ENCODE peak calls at places on chromosomes 11 and 22, in seven cellular contexts. T is HepG2, I is mucosa of descending colon, Z is ovary, A is fibroblast of lung, J is astrocyte, Q is uterus. S is an unnamed sample.

GRCh38 chr22:29345932-29346331 is 30.4 kb upstream of the RASL10A start:
- DNase-seq in Q (no peak), Z (no peak), J (no peak), A (no peak), T (no peak), I (no peak), S (no peak)

GRCh38 chr11:48088682-48089050 is 108.3 kb downstream of the PTPRJ start:
- DNase-seq in Q (no peak), A (no peak), Z (no peak), T (no peak), I (no peak), J (no peak), S (no peak)

GRCh38 chr22:46369716-46370583 is 34.4 kb downstream of the TRMU start:
- DNase-seq in A (no peak), Z (no peak), I (no peak), J (no peak), Q (no peak), T (no peak), S (no peak)

GRCh38 chr11:46701078-46701654 is 335 bp downstream of the ZNF408 start:
- DNase-seq in A (no peak), Q (no peak), I (peak), T (no peak), J (no peak), Z (peak), S (no peak)

GRCh38 chr11:129766858-129767604 is 48.6 kb upstream of the TMEM45B start:
- DNase-seq in J (peak), Q (no peak), T (peak), Z (no peak), A (peak), I (peak), S (no peak)

GRCh38 chr22:47783433-47784366 is 1021.2 kb downstream of the TBC1D22A start:
- DNase-seq in Z (no peak), Q (no peak), I (no peak), A (no peak), J (no peak), T (no peak), S (peak)

GRCh38 chr11:119990306-119991021 is 147.4 kb downstream of the TRIM29 start:
- DNase-seq in Q (no peak), T (no peak), Z (no peak), I (no peak), J (no peak), A (peak), S (no peak)

GRCh38 chr11:110948112-110948511 is 235.9 kb upstream of the ARHGAP20 start:
- DNase-seq in A (peak), Q (no peak), I (no peak), Z (no peak), J (peak), T (no peak), S (no peak)

GRCh38 chr22:20011123-20011992 is 5.3 kb downstream of the ARVCF start:
- DNase-seq in Q (no peak), I (peak), Z (no peak), T (no peak), J (no peak), A (no peak), S (no peak)

GRCh38 chr11:17699157-17700114 is 19.9 kb upstream of the MYOD1 start:
- DNase-seq in A (no peak), T (no peak), Q (no peak), Z (no peak), I (no peak), J (peak), S (no peak)

GRCh38 chr11:9313648-9314290 is 624 bp downstream of the TMEM41B start:
- DNase-seq in A (peak), T (no peak), Q (peak), I (no peak), Z (no peak), J (peak), S (no peak)

GRCh38 chr11:45178223-45178622 is 31.8 kb downstream of the PRDM11 start:
- DNase-seq in Z (no peak), T (no peak), Q (no peak), A (no peak), J (no peak), I (no peak), S (no peak)

GRCh38 chr11:34513674-34513995 is at the start of gene ELF5:
- DNase-seq in Z (no peak), J (no peak), T (no peak), I (no peak), Q (no peak), A (no peak), S (no peak)

GRCh38 chr11:71977743-71978418 is 20.8 kb upstream of the IL18BP start:
- DNase-seq in Q (peak), I (no peak), A (peak), Z (no peak), T (peak), J (peak), S (no peak)

GRCh38 chr11:94593030-94593429 is 25.9 kb downstream of the PIWIL4 start:
- DNase-seq in J (peak), A (peak), Z (no peak), T (no peak), I (no peak), Q (no peak), S (no peak)

GRCh38 chr11:13663631-13664071 is 4.8 kb upstream of the FAR1 start:
- DNase-seq in J (peak), T (no peak), Q (no peak), A (peak), I (no peak), Z (no peak), S (no peak)

GRCh38 chr11:48081151-48082010 is 101.0 kb downstream of the PTPRJ start:
- DNase-seq in J (peak), T (no peak), A (peak), I (no peak), Z (no peak), Q (peak), S (peak)

GRCh38 chr11:71118671-71119250 is 133.6 kb downstream of the SHANK2 start:
- DNase-seq in Z (no peak), A (no peak), T (no peak), J (no peak), Q (no peak), I (no peak), S (no peak)

GRCh38 chr11:33552756-33553155 is 147.9 kb downstream of the C11orf91 start:
- DNase-seq in Q (no peak), Z (no peak), J (peak), T (no peak), A (no peak), I (no peak), S (no peak)

GRCh38 chr11:130649749-130650275 is 201.4 kb downstream of the ADAMTS15 start:
- DNase-seq in T (no peak), Z (no peak), J (no peak), I (no peak), Q (no peak), A (no peak), S (no peak)

GRCh38 chr11:84825140-84825539 is 802.0 kb downstream of the DLG2 start:
- DNase-seq in I (no peak), T (no peak), Q (no peak), J (no peak), Z (no peak), A (no peak), S (no peak)

GRCh38 chr11:30585892-30586250 is 282 bp downstream of the MPPED2 start:
- DNase-seq in T (no peak), Z (peak), Q (peak), I (no peak), A (no peak), J (no peak), S (no peak)
- H3K4me3 ChIP-seq in T (peak), Z (peak), Q (peak), I (no peak), A (peak), J (peak), S (peak)

DNA sequence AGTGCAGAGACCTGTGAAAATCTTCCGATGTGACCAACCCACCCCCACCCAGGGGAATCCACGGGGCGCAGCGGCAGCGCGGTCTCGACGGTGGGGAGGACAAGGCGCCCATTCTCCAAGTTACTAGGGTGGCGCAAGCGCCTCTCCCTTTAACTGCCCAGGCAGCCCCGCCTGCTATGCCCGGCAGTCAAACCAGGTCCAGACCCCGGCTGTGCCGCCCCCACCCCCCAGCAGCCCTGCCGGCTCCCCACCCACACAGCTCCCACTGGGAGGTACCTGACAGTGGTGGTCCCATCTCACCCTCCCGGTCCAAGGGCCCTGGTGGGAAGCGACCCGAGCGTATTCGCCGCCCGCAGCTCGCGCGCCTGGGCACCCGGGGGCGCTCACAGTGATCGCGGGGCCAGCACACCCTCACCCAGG is 423 bp downstream of the TRPM5 start:
- DNase-seq in I (peak), T (no peak), Z (no peak), J (no peak), Q (no peak), A (no peak), S (no peak)
- H3K4me3 ChIP-seq in I (no peak), T (no peak), Z (no peak), J (no peak), Q (no peak), A (no peak), S (peak)

GRCh38 chr11:2462092-2462985 is 17.5 kb downstream of the KCNQ1 start:
- DNase-seq in A (no peak), Z (no peak), I (no peak), T (no peak), J (no peak), Q (no peak), S (peak)
- H3K4me3 ChIP-seq in A (no peak), Z (no peak), I (no peak), T (no peak), J (no peak), Q (no peak), S (no peak)

GRCh38 chr11:61587951-61588695 is 7.2 kb upstream of the SYT7 start:
- DNase-seq in Z (peak), J (no peak), A (no peak), Q (peak), I (peak), T (no peak), S (no peak)

GRCh38 chr11:61587541-61587941 is 6.7 kb upstream of the SYT7 start:
- DNase-seq in T (no peak), J (no peak), Q (peak), A (no peak), Z (peak), I (peak), S (no peak)

GRCh38 chr11:61589961-61590360 is 9.1 kb upstream of the SYT7 start:
- DNase-seq in I (no peak), Z (no peak), A (no peak), J (no peak), T (no peak), Q (no peak), S (no peak)

GRCh38 chr11:61585115-61585514 is 4.2 kb upstream of the SYT7 start:
- DNase-seq in Q (no peak), A (no peak), J (no peak), I (no peak), T (no peak), Z (no peak), S (no peak)

DNA sequence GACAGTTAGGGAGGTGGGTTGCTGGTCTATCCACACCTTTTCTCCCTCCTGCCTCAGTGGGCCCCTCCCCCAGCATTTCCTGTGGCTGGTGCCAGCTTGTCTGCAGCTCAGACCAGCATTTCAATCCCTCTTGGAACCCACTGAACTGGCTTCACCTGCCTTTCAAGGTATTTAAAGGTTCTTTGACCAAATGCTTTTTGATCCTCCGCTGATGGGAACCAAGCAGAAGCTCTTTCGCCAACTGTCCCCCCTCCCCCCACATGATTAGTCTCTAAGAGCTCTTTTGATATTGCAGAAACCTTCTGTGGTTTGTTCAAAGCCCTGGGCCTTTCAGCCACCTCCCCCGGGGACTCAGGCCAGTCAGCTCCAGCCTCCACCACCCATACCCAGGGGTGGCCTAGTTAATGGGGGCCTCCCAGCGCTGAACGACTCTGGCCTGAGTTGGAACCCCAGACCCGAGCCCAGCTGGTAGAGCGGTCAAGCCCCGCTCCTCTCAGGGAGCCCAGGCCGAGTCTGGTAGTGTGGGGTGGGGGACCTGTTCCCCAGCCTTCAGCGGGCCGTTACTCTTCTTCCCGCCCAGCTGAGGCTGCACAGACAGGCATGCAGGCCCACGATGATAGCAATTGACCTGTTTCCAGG is 6.0 kb upstream of the SYT7 start:
- DNase-seq in J (no peak), I (no peak), Q (no peak), A (no peak), Z (no peak), T (peak), S (no peak)
- H3K4me3 ChIP-seq in J (no peak), I (no peak), Q (peak), A (peak), Z (no peak), T (no peak), S (peak)

S was measured in coronary artery.